ENCODE peak calls at places on chromosome 5, in seven cellular contexts. One of them, this sample, is unnamed.

GRCh38 chr5:75660678-75661465 is 49.6 kb downstream of the ANKDD1B start:
- DNase-seq in lower leg skin: no peak
- DNase-seq in fibroblast of mammary gland: no peak
- DNase-seq in HFF-Myc: no peak
- DNase-seq in osteocyte: no peak
- DNase-seq in bronchial epithelial cell: no peak
- DNase-seq in AG09319: no peak
- DNase-seq in this sample: no peak

GRCh38 chr5:132756542-132756941 is 9.3 kb downstream of the CCNI2 start:
- DNase-seq in lower leg skin: no peak
- DNase-seq in fibroblast of mammary gland: no peak
- DNase-seq in HFF-Myc: no peak
- DNase-seq in osteocyte: no peak
- DNase-seq in bronchial epithelial cell: no peak
- DNase-seq in AG09319: no peak
- DNase-seq in this sample: no peak

GRCh38 chr5:14669415-14669814 is 4.9 kb downstream of the OTULIN start:
- DNase-seq in lower leg skin: no peak
- DNase-seq in fibroblast of mammary gland: no peak
- DNase-seq in HFF-Myc: no peak
- DNase-seq in osteocyte: no peak
- DNase-seq in bronchial epithelial cell: no peak
- DNase-seq in AG09319: no peak
- DNase-seq in this sample: no peak

GRCh38 chr5:143145388-143145787 is 258.1 kb downstream of the NR3C1 start:
- DNase-seq in lower leg skin: no peak
- DNase-seq in fibroblast of mammary gland: no peak
- DNase-seq in HFF-Myc: no peak
- DNase-seq in osteocyte: no peak
- DNase-seq in bronchial epithelial cell: no peak
- DNase-seq in AG09319: no peak
- DNase-seq in this sample: no peak

GRCh38 chr5:115381911-115382662 is 85.6 kb upstream of the CCDC112 start:
- DNase-seq in lower leg skin: no peak
- DNase-seq in fibroblast of mammary gland: peak
- DNase-seq in HFF-Myc: no peak
- DNase-seq in osteocyte: no peak
- DNase-seq in bronchial epithelial cell: no peak
- DNase-seq in AG09319: no peak
- DNase-seq in this sample: no peak

GRCh38 chr5:179858241-179858585 is 404 bp downstream of the MRNIP start:
- DNase-seq in lower leg skin: no peak
- DNase-seq in fibroblast of mammary gland: no peak
- DNase-seq in HFF-Myc: no peak
- DNase-seq in osteocyte: no peak
- DNase-seq in bronchial epithelial cell: peak
- DNase-seq in AG09319: no peak
- DNase-seq in this sample: peak

GRCh38 chr5:94613583-94613982 is 4.8 kb downstream of the KIAA0825 start:
- DNase-seq in lower leg skin: no peak
- DNase-seq in fibroblast of mammary gland: peak
- DNase-seq in HFF-Myc: no peak
- DNase-seq in osteocyte: no peak
- DNase-seq in bronchial epithelial cell: peak
- DNase-seq in AG09319: no peak
- DNase-seq in this sample: no peak

GRCh38 chr5:58505502-58505901 is 14.3 kb downstream of the GAPT start:
- DNase-seq in lower leg skin: no peak
- DNase-seq in fibroblast of mammary gland: no peak
- DNase-seq in HFF-Myc: no peak
- DNase-seq in osteocyte: no peak
- DNase-seq in bronchial epithelial cell: no peak
- DNase-seq in AG09319: no peak
- DNase-seq in this sample: no peak

GRCh38 chr5:179439181-179439990 is 94.1 kb upstream of the ADAMTS2 start:
- DNase-seq in lower leg skin: no peak
- DNase-seq in fibroblast of mammary gland: no peak
- DNase-seq in HFF-Myc: no peak
- DNase-seq in osteocyte: no peak
- DNase-seq in bronchial epithelial cell: no peak
- DNase-seq in AG09319: no peak
- DNase-seq in this sample: no peak

GRCh38 chr5:44875661-44876250 is 67.0 kb downstream of the MRPS30 start:
- DNase-seq in lower leg skin: no peak
- DNase-seq in fibroblast of mammary gland: peak
- DNase-seq in HFF-Myc: peak
- DNase-seq in osteocyte: no peak
- DNase-seq in bronchial epithelial cell: peak
- DNase-seq in AG09319: no peak
- DNase-seq in this sample: peak

GRCh38 chr5:133155326-133155969 is 103.6 kb downstream of the HSPA4 start:
- DNase-seq in lower leg skin: no peak
- DNase-seq in fibroblast of mammary gland: no peak
- DNase-seq in HFF-Myc: no peak
- DNase-seq in osteocyte: no peak
- DNase-seq in bronchial epithelial cell: no peak
- DNase-seq in AG09319: no peak
- DNase-seq in this sample: no peak

GRCh38 chr5:159969966-159970365 is 39.0 kb upstream of the TTC1 start:
- DNase-seq in lower leg skin: no peak
- DNase-seq in fibroblast of mammary gland: peak
- DNase-seq in HFF-Myc: no peak
- DNase-seq in osteocyte: no peak
- DNase-seq in bronchial epithelial cell: peak
- DNase-seq in AG09319: no peak
- DNase-seq in this sample: no peak

GRCh38 chr5:132748522-132749000 is 1.3 kb downstream of the CCNI2 start:
- DNase-seq in lower leg skin: no peak
- DNase-seq in fibroblast of mammary gland: no peak
- DNase-seq in HFF-Myc: no peak
- DNase-seq in osteocyte: no peak
- DNase-seq in bronchial epithelial cell: peak
- DNase-seq in AG09319: no peak
- DNase-seq in this sample: no peak

GRCh38 chr5:147216552-147217154 is 18.2 kb upstream of the STK32A start:
- DNase-seq in lower leg skin: no peak
- DNase-seq in fibroblast of mammary gland: peak
- DNase-seq in HFF-Myc: no peak
- DNase-seq in osteocyte: no peak
- DNase-seq in bronchial epithelial cell: peak
- DNase-seq in AG09319: no peak
- DNase-seq in this sample: no peak

GRCh38 chr5:116576043-116576713 is 1.6 kb upstream of the SEMA6A start:
- DNase-seq in lower leg skin: peak
- DNase-seq in fibroblast of mammary gland: peak
- DNase-seq in HFF-Myc: peak
- DNase-seq in osteocyte: peak
- DNase-seq in bronchial epithelial cell: peak
- DNase-seq in AG09319: no peak
- DNase-seq in this sample: no peak

GRCh38 chr5:72160299-72160698 is 53.0 kb downstream of the MAP1B start:
- DNase-seq in lower leg skin: no peak
- DNase-seq in fibroblast of mammary gland: peak
- DNase-seq in HFF-Myc: no peak
- DNase-seq in osteocyte: no peak
- DNase-seq in bronchial epithelial cell: no peak
- DNase-seq in AG09319: peak
- DNase-seq in this sample: no peak

GRCh38 chr5:115855959-115856358 is 14.2 kb downstream of the AP3S1 start:
- DNase-seq in lower leg skin: no peak
- DNase-seq in fibroblast of mammary gland: peak
- DNase-seq in HFF-Myc: no peak
- DNase-seq in osteocyte: no peak
- DNase-seq in bronchial epithelial cell: no peak
- DNase-seq in AG09319: no peak
- DNase-seq in this sample: no peak

GRCh38 chr5:84602371-84602771 is 217.7 kb upstream of the EDIL3 start:
- DNase-seq in lower leg skin: no peak
- DNase-seq in fibroblast of mammary gland: peak
- DNase-seq in HFF-Myc: no peak
- DNase-seq in osteocyte: no peak
- DNase-seq in bronchial epithelial cell: peak
- DNase-seq in AG09319: no peak
- DNase-seq in this sample: no peak

GRCh38 chr5:142655339-142656267 is 30.3 kb downstream of the FGF1 start:
- DNase-seq in lower leg skin: peak
- DNase-seq in fibroblast of mammary gland: peak
- DNase-seq in HFF-Myc: no peak
- DNase-seq in osteocyte: peak
- DNase-seq in bronchial epithelial cell: peak
- DNase-seq in AG09319: peak
- DNase-seq in this sample: peak

DNA sequence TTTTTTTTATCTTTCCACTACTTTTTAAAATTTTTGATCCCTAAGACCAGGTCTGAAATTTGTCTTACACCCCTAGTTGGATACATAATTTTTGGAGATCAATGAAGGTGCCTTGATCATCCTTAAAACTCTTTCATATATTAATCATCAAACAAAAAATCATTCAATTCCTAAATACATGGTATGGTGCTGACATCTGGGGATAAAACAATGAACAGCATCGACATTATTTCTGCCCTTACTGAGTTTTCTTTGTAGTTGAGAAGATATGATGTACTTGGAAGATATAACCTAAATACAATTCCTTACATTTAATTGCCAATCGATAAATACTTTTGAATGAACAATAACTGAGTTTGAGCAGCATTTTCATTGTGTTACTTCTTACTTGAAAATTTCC is 18.3 kb downstream of the SPINK9 start:
- DNase-seq in lower leg skin: no peak
- DNase-seq in fibroblast of mammary gland: no peak
- DNase-seq in HFF-Myc: no peak
- DNase-seq in osteocyte: no peak
- DNase-seq in bronchial epithelial cell: no peak
- DNase-seq in AG09319: no peak
- DNase-seq in this sample: no peak
- TF ChIP-seq CTCF in lower leg skin: no peak
- TF ChIP-seq CTCF in fibroblast of mammary gland: no peak
- TF ChIP-seq CTCF in HFF-Myc: no peak
- TF ChIP-seq CTCF in osteocyte: no peak
- TF ChIP-seq CTCF in bronchial epithelial cell: no peak
- TF ChIP-seq CTCF in AG09319: no peak
- TF ChIP-seq CTCF in this sample: peak

DNA sequence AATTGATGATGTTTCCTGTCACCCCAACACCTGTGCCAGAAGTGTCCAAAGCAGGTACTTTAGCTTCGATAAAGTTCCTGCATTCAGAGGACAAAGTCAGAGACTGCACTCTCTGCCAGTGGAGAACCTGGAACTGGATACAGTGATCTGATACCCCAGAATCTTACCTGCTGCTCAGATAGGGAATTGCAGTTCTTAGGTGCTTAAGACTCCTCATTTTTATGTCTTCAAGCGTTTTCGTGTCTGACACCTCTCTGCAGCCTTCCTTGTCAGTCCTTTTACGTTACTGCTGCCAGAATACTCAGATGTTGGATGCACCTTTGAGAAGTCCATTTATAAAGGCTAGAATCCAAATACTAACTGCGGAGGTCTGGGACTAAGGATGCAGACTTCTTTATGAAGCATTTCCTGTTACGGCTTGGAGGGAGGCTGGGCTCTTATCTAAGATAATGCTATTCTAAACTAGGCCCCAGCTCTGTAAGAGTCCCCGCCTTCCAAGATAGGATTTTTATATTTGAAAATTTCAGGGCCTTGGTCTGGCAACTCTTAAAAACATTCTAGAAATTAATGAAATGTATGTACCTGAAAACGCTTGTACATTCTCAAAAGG is 1.9 kb downstream of the ISOC1 start:
- DNase-seq in lower leg skin: no peak
- DNase-seq in fibroblast of mammary gland: no peak
- DNase-seq in HFF-Myc: no peak
- DNase-seq in osteocyte: no peak
- DNase-seq in bronchial epithelial cell: no peak
- DNase-seq in AG09319: no peak
- DNase-seq in this sample: no peak
- TF ChIP-seq CTCF in lower leg skin: no peak
- TF ChIP-seq CTCF in fibroblast of mammary gland: peak
- TF ChIP-seq CTCF in HFF-Myc: no peak
- TF ChIP-seq CTCF in osteocyte: no peak
- TF ChIP-seq CTCF in bronchial epithelial cell: peak
- TF ChIP-seq CTCF in AG09319: no peak
- TF ChIP-seq CTCF in this sample: no peak

DNA sequence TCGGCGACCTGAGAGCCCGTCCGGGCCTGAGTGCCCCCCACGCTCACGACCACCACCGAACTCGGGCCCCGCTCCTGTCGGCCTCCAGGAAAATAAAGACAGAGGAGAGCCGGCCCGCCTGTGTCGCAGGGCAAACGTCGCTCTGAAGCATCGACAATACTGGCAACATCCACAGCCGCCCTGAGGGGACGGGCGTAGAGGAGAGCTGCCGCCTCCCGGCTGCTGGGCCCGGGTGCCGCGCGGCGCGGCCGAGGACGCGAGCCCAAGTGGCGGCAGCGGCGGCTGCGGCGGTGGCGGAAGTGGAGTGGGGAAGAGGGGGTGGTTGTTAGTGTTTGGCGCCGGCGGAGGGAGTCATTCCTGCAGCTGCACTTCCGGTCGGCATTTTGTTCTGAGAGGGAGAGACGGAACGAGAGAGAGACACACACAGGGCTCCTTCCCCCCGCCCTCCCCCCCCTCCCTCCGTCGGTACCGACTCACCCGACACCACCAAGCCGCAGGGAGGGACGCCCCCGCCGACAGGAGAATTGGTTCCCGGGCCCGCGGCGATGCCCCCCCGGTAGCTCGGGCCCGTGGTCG is at the start of gene NIPBL:
- DNase-seq in lower leg skin: peak
- DNase-seq in fibroblast of mammary gland: peak
- DNase-seq in HFF-Myc: no peak
- DNase-seq in osteocyte: peak
- DNase-seq in bronchial epithelial cell: peak
- DNase-seq in AG09319: peak
- DNase-seq in this sample: peak
- TF ChIP-seq CTCF in lower leg skin: no peak
- TF ChIP-seq CTCF in fibroblast of mammary gland: no peak
- TF ChIP-seq CTCF in HFF-Myc: no peak
- TF ChIP-seq CTCF in osteocyte: no peak
- TF ChIP-seq CTCF in bronchial epithelial cell: no peak
- TF ChIP-seq CTCF in AG09319: no peak
- TF ChIP-seq CTCF in this sample: no peak

DNA sequence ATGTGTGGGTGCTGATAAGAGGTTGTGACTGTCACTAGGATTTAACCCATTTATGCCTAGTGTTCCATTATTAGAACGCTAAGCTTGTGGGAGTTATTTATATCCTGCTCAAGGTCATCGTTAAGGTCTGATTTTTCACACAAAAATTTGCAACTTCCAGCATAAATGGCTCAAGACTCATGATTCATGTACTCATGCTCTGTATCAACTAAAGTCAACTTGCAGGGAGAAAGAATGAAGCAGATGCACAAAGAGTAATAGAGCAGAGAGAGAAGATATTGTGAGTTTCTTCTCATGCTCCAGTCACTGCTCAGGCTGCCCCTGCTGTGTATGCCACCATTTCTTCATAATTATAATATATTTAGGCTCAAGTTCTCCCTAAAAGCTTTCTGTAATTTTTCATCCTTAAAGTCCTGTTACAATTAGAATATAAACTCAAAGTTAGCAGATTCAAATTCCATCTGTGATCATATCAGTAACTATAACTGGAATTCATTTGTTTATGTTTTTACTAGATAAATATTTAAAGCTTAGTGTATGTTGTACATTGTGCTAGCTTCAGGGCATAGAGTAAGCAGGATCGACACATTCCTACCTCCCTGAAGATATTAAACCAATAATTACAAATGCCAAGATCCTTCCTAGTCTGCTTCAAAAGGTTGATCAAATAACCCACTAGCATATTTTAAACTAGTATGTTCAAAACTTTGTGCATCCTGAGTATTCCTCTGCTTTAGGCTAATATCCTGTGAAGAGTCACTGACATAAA is 136.7 kb downstream of the NUDT12 start:
- DNase-seq in lower leg skin: no peak
- DNase-seq in fibroblast of mammary gland: no peak
- DNase-seq in HFF-Myc: no peak
- DNase-seq in osteocyte: no peak
- DNase-seq in bronchial epithelial cell: no peak
- DNase-seq in AG09319: no peak
- DNase-seq in this sample: no peak
- TF ChIP-seq CTCF in lower leg skin: no peak
- TF ChIP-seq CTCF in fibroblast of mammary gland: no peak
- TF ChIP-seq CTCF in HFF-Myc: no peak
- TF ChIP-seq CTCF in osteocyte: no peak
- TF ChIP-seq CTCF in bronchial epithelial cell: no peak
- TF ChIP-seq CTCF in AG09319: no peak
- TF ChIP-seq CTCF in this sample: no peak

This sample was measured in PC-9.